ENCODE peak calls at places on chromosome 4, in nine cellular contexts. V is AG04450, Q is aorta, U is esophagus squamous epithelium, B is uterus, S is OCI-LY7, E is choroid plexus epithelial cell, W is sigmoid colon, O is ovary. C is an unnamed sample.

GRCh38 chr4:103786014-103786413 is 66.2 kb upstream of the TACR3 start:
- DNase-seq in V (no peak), Q (no peak), U (no peak), B (no peak), S (peak), E (peak), W (no peak), O (no peak), C (peak)

GRCh38 chr4:138410266-138410665 is 168.1 kb upstream of the SLC7A11 start:
- DNase-seq in V (no peak), Q (peak), U (no peak), B (no peak), S (no peak), E (no peak), W (no peak), O (no peak), C (no peak)

GRCh38 chr4:125736057-125736456 is 421.3 kb downstream of the FAT4 start:
- DNase-seq in V (no peak), Q (no peak), U (no peak), B (no peak), S (no peak), E (peak), W (no peak), O (no peak), C (peak)

GRCh38 chr4:37604464-37604863 is 81.7 kb downstream of the RELL1 start:
- DNase-seq in V (no peak), Q (no peak), U (no peak), B (no peak), S (no peak), E (no peak), W (no peak), O (no peak), C (no peak)

GRCh38 chr4:154822775-154823174 is 41.7 kb downstream of the RBM46 start:
- DNase-seq in V (peak), Q (no peak), U (no peak), B (no peak), S (no peak), E (peak), W (no peak), O (no peak), C (no peak)

GRCh38 chr4:122612540-122612939 is 8.3 kb downstream of the IL21 start:
- DNase-seq in V (no peak), Q (no peak), U (no peak), B (no peak), S (no peak), E (peak), W (no peak), O (no peak), C (no peak)

GRCh38 chr4:40514409-40515025 is 115.1 kb downstream of the RBM47 start:
- DNase-seq in V (no peak), Q (no peak), U (no peak), B (no peak), S (peak), E (no peak), W (no peak), O (no peak), C (no peak)

GRCh38 chr4:95546236-95546635 is 2.5 kb downstream of the UNC5C start:
- DNase-seq in V (no peak), Q (no peak), U (no peak), B (no peak), S (no peak), E (no peak), W (no peak), O (no peak), C (no peak)

GRCh38 chr4:106704253-106704870 is 331.8 kb downstream of the DKK2 start:
- DNase-seq in V (no peak), Q (no peak), U (no peak), B (no peak), S (no peak), E (no peak), W (no peak), O (no peak), C (no peak)

GRCh38 chr4:80967346-80967745 is 63.2 kb upstream of the BMP3 start:
- DNase-seq in V (no peak), Q (no peak), U (no peak), B (no peak), S (no peak), E (no peak), W (no peak), O (no peak), C (no peak)

GRCh38 chr4:186934255-186934654 is 210.6 kb upstream of the FAT1 start:
- DNase-seq in V (no peak), Q (no peak), U (no peak), B (no peak), S (no peak), E (no peak), W (no peak), O (no peak), C (no peak)

GRCh38 chr4:145171919-145172318 is 8.5 kb downstream of the OTUD4 start:
- DNase-seq in V (no peak), Q (no peak), U (no peak), B (no peak), S (no peak), E (no peak), W (no peak), O (no peak), C (no peak)

GRCh38 chr4:153822316-153822715 is 33.4 kb upstream of the SFRP2 start:
- DNase-seq in V (no peak), Q (no peak), U (no peak), B (no peak), S (no peak), E (no peak), W (no peak), O (no peak), C (no peak)

GRCh38 chr4:25155957-25156356 is 4.3 kb downstream of the SEPSECS start:
- DNase-seq in V (no peak), Q (no peak), U (no peak), B (no peak), S (no peak), E (no peak), W (no peak), O (no peak), C (no peak)

GRCh38 chr4:86730310-86730709 is 118.9 kb downstream of the SLC10A6 start:
- DNase-seq in V (no peak), Q (no peak), U (no peak), B (no peak), S (no peak), E (peak), W (no peak), O (no peak), C (no peak)

GRCh38 chr4:88177981-88178632 is 19.7 kb upstream of the ABCG2 start:
- DNase-seq in V (peak), Q (peak), U (no peak), B (no peak), S (no peak), E (peak), W (no peak), O (no peak), C (peak)

GRCh38 chr4:185589067-185589844 is 53.9 kb upstream of the PDLIM3 start:
- DNase-seq in V (no peak), Q (no peak), U (no peak), B (peak), S (no peak), E (peak), W (no peak), O (no peak), C (no peak)

GRCh38 chr4:185590982-185591381 is 55.7 kb upstream of the PDLIM3 start:
- DNase-seq in V (no peak), Q (no peak), U (no peak), B (peak), S (no peak), E (no peak), W (no peak), O (peak), C (no peak)

GRCh38 chr4:185587065-185587443 is 51.7 kb upstream of the PDLIM3 start:
- DNase-seq in V (no peak), Q (no peak), U (no peak), B (no peak), S (no peak), E (no peak), W (no peak), O (no peak), C (no peak)

GRCh38 chr4:185585211-185585610 is 49.9 kb upstream of the PDLIM3 start:
- DNase-seq in V (no peak), Q (no peak), U (no peak), B (no peak), S (no peak), E (no peak), W (no peak), O (no peak), C (no peak)

GRCh38 chr4:185587444-185588161 is 52.3 kb upstream of the PDLIM3 start:
- DNase-seq in V (no peak), Q (no peak), U (no peak), B (no peak), S (peak), E (peak), W (no peak), O (no peak), C (peak)
- H3K4me3 ChIP-seq in V (peak), Q (no peak), U (no peak), B (no peak), S (peak), E (peak), W (no peak), O (no peak), C (peak)

GRCh38 chr4:147836807-147837206 is 104.9 kb downstream of the ARHGAP10 start:
- DNase-seq in V (no peak), Q (no peak), U (no peak), B (no peak), S (no peak), E (no peak), W (no peak), O (no peak), C (no peak)
- H3K4me3 ChIP-seq in V (no peak), Q (no peak), U (no peak), B (no peak), S (no peak), E (no peak), W (no peak), O (no peak), C (no peak)

GRCh38 chr4:114364857-114365256 is 233.8 kb upstream of the UGT8 start:
- DNase-seq in V (peak), Q (no peak), U (no peak), B (no peak), S (no peak), E (peak), W (no peak), O (no peak), C (no peak)

GRCh38 chr4:114366368-114366767 is 232.2 kb upstream of the UGT8 start:
- DNase-seq in V (no peak), Q (no peak), U (no peak), B (no peak), S (no peak), E (peak), W (no peak), O (no peak), C (no peak)

GRCh38 chr4:114358901-114359300 is 239.7 kb upstream of the UGT8 start:
- DNase-seq in V (no peak), Q (no peak), U (no peak), B (no peak), S (no peak), E (no peak), W (no peak), O (no peak), C (no peak)

GRCh38 chr4:114365591-114365990 is 233.0 kb upstream of the UGT8 start:
- DNase-seq in V (no peak), Q (no peak), U (no peak), B (no peak), S (no peak), E (no peak), W (no peak), O (no peak), C (no peak)

DNA sequence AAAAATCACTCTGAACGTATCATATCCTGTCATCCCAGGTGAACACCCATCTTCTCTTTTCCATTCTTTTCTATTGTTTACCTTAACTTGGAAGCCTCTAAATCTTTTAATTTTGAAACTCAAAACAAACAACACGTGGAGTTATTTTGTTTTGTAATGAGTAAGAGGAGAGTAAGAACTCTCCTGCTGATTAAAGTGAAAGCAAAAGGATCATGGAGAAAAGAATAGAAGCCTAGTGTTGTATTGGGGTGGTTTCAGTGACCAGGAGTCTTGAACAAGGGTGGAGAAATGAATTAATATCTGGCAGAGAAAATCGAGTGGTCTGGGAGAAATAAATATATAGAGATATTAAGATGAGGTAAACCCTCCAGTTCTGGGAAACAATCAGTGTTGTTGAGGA is 237.4 kb upstream of the UGT8 start:
- DNase-seq in V (no peak), Q (no peak), U (no peak), B (no peak), S (no peak), E (no peak), W (no peak), O (no peak), C (no peak)
- H3K4me3 ChIP-seq in V (no peak), Q (no peak), U (no peak), B (no peak), S (no peak), E (no peak), W (no peak), O (no peak), C (no peak)

GRCh38 chr4:78747328-78747946 is 28.7 kb upstream of the BMP2K start:
- DNase-seq in V (peak), Q (no peak), U (no peak), B (no peak), S (no peak), E (peak), W (no peak), O (no peak), C (no peak)
- H3K4me3 ChIP-seq in V (no peak), Q (no peak), U (no peak), B (no peak), S (no peak), E (no peak), W (no peak), O (no peak), C (no peak)

GRCh38 chr4:72109364-72109763 is 77.6 kb downstream of the NPFFR2 start:
- DNase-seq in V (no peak), Q (no peak), U (no peak), B (no peak), S (no peak), E (no peak), W (no peak), O (no peak), C (no peak)
- H3K4me3 ChIP-seq in V (no peak), Q (no peak), U (no peak), B (no peak), S (no peak), E (no peak), W (no peak), O (no peak), C (no peak)

GRCh38 chr4:165308174-165308573 is 19.3 kb upstream of the MSMO1 start:
- DNase-seq in V (no peak), Q (no peak), U (no peak), B (no peak), S (no peak), E (no peak), W (no peak), O (no peak), C (no peak)
- H3K4me3 ChIP-seq in V (no peak), Q (no peak), U (no peak), B (no peak), S (no peak), E (no peak), W (no peak), O (no peak), C (no peak)

GRCh38 chr4:173418636-173419035 is 19.7 kb upstream of the SCRG1 start:
- DNase-seq in V (no peak), Q (no peak), U (no peak), B (no peak), S (no peak), E (no peak), W (no peak), O (no peak), C (no peak)

GRCh38 chr4:173415885-173416658 is 17.2 kb upstream of the SCRG1 start:
- DNase-seq in V (no peak), Q (peak), U (peak), B (peak), S (no peak), E (no peak), W (peak), O (peak), C (no peak)

GRCh38 chr4:173415092-173415491 is 16.2 kb upstream of the SCRG1 start:
- DNase-seq in V (no peak), Q (no peak), U (no peak), B (no peak), S (no peak), E (peak), W (no peak), O (no peak), C (no peak)

GRCh38 chr4:173420324-173420752 is 21.4 kb upstream of the SCRG1 start:
- DNase-seq in V (no peak), Q (no peak), U (no peak), B (no peak), S (peak), E (peak), W (no peak), O (no peak), C (no peak)

DNA sequence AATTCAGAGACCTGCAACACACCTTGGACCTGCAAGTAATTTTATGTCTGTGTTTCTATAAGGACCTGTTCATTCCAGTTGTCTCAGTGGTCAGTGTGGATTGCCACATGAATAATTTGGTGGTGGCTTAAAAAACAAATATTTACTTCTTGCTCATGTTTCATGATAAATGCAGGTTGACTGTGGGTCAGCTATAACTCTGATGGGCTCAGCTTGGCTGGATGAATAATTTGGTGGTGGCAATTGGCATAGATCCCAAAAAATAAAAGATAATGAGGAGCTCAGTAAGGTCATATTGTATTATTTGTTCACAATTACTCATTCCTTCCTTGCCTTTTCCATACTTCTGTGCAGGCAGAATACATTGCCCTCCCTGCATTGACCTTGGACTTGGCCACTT is 18.9 kb upstream of the SCRG1 start:
- DNase-seq in V (no peak), Q (no peak), U (no peak), B (no peak), S (no peak), E (no peak), W (no peak), O (no peak), C (no peak)
- H3K4me3 ChIP-seq in V (no peak), Q (no peak), U (no peak), B (no peak), S (no peak), E (no peak), W (no peak), O (no peak), C (no peak)

GRCh38 chr4:3683744-3684421 is 82.3 kb upstream of the ADRA2C start:
- DNase-seq in V (no peak), Q (peak), U (no peak), B (peak), S (no peak), E (no peak), W (peak), O (no peak), C (peak)
- H3K4me3 ChIP-seq in V (no peak), Q (no peak), U (no peak), B (no peak), S (no peak), E (no peak), W (no peak), O (no peak), C (no peak)